ENCODE peak calls at places on chromosomes 4 and X, in five cellular contexts. C is PC-9; S is CD8-positive, alpha-beta memory T cell; D is AG04450; M is H9. A is an unnamed sample. For H3K27me3, the result is how much of the 10 kb centered on the place peaks cover.

GRCh38 chr4:13355036-13355910 is 128.9 kb downstream of the RAB28 start:
- DNase-seq in C (no peak), S (no peak), D (peak), M (no peak), A (no peak)

GRCh38 chr4:109816082-109816442 is 500 bp downstream of the GAR1 start:
- DNase-seq in C (no peak), S (peak), D (no peak), M (no peak), A (no peak)

GRCh38 chrX:47632664-47633063 is 2.9 kb upstream of the CFP start:
- DNase-seq in C (no peak), S (no peak), D (no peak), M (no peak), A (no peak)

GRCh38 chr4:148065069-148065468 is 333.2 kb downstream of the ARHGAP10 start:
- DNase-seq in C (no peak), S (no peak), D (peak), M (no peak), A (no peak)

GRCh38 chr4:129545599-129546278 is 449.8 kb downstream of the C4orf33 start:
- DNase-seq in C (no peak), S (no peak), D (no peak), M (no peak), A (no peak)

GRCh38 chr4:121597346-121597934 is 99.3 kb downstream of the ANXA5 start:
- DNase-seq in C (no peak), S (no peak), D (no peak), M (no peak), A (peak)

GRCh38 chr4:3073158-3074077 is 920 bp downstream of the HTT-AS start:
- DNase-seq in C (no peak), S (no peak), D (no peak), M (peak), A (no peak)

GRCh38 chr4:76306882-76307669 is 543 bp downstream of the STBD1 start:
- DNase-seq in C (no peak), S (no peak), D (no peak), M (peak), A (no peak)

GRCh38 chrX:42943051-42943450 is 165.1 kb upstream of the PPP1R2C start:
- DNase-seq in C (no peak), S (no peak), D (no peak), M (no peak), A (no peak)

DNA sequence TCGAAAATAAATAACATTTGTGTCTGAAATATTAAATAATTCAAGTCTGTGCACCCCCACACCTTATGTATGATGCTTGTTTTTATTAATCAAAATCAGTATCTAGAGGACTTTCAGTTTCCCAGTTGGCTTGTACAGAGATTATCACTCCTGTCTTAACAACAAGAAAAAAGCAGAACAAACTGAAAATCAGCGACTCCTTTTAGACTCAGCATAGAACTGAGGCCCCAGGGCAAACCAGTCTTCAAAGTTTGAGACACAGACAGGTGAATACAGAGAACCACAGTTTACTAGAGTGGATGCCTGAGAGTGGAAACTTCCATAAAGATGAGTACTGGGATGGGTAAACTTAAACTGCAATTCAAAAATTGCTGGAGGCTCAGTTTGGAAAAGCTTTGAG is 142.8 kb upstream of the KLF8 start:
- DNase-seq in C (no peak), S (no peak), D (no peak), M (no peak), A (no peak)
- H3K27me3 ChIP-seq in C (under half), S (under half), D (under half), M (under half), A (under half)

DNA sequence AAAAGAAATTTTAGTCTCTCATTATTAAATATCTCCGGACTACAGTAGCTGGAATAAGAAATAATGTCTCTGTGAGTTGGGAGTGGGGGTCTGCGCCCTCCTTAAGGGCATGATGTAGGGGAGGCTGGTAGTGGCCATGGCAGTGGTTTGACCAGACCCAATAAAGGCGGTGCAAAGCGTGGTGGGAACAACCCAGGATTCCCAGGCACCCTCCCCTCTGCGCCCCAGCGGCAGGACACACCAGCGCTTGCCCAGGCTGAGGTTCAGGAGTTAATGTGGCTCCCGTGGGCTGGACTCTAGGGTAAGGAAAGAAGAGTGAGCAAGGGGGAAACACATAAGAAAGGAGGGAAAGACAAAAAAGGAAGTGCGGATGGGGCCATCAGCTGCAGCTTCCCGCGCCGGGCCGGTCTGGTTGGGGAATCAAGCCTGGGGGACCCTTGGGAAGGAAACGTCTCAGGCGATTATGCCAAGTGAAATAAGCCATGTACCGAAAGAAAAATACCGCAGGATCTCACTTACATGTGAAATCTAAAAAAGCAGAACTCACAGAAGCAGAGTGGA is 157.5 kb upstream of the SMIM31 start:
- DNase-seq in C (no peak), S (no peak), D (no peak), M (no peak), A (no peak)
- H3K27me3 ChIP-seq in C (under half), S (under half), D (under half), M (under half), A (under half)

DNA sequence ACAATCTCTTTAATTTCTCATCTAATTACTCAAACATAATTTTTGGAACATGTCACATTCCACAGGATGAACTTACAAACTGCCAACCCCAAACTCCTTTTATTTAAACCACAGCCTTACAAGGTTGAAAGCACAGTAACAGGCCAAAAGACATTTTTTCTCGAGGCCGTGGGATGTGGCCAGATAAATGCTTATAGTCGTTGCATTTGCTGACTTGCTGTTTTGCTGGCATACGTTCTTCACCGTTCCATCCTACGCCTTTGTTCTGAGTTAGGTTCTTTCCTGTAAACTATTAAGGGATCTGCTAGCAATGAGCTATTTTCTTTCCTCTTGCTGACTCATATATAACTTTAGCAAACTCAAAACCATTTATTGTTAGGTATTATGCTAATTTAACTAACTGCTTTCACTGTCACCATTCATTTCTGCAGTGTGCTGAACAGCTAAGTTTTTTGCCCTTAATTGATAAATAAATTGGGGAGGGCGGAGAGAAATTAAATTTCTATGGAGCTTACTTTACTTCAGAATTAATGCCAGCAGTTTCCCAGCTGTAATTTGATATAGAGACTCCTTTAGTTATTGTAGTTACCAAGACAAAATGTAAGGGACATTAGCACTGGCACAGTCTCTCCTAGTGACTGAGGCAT is 135.1 kb upstream of the PACRGL start:
- DNase-seq in C (no peak), S (no peak), D (peak), M (no peak), A (no peak)
- H3K27me3 ChIP-seq in C (under half), S (under half), D (under half), M (under half), A (under half)

GRCh38 chrX:150692837-150693781 is at the start of gene MTMR1:
- DNase-seq in C (no peak), S (peak), D (no peak), M (no peak), A (no peak)
- H3K27me3 ChIP-seq in C (under half), S (under half), D (under half), M (under half), A (under half)

GRCh38 chr4:2040391-2041233 is 18.5 kb upstream of the NAT8L start:
- DNase-seq in C (no peak), S (no peak), D (no peak), M (peak), A (no peak)
- H3K27me3 ChIP-seq in C (under half), S (under half), D (under half), M (under half), A (under half)

GRCh38 chrX:123153846-123154335 is 30.2 kb upstream of the GRIA3 start:
- DNase-seq in C (no peak), S (no peak), D (no peak), M (no peak), A (no peak)

GRCh38 chrX:123157586-123157985 is 26.5 kb upstream of the GRIA3 start:
- DNase-seq in C (no peak), S (no peak), D (no peak), M (no peak), A (no peak)

GRCh38 chrX:123155327-123155726 is 28.8 kb upstream of the GRIA3 start:
- DNase-seq in C (no peak), S (no peak), D (no peak), M (no peak), A (no peak)

DNA sequence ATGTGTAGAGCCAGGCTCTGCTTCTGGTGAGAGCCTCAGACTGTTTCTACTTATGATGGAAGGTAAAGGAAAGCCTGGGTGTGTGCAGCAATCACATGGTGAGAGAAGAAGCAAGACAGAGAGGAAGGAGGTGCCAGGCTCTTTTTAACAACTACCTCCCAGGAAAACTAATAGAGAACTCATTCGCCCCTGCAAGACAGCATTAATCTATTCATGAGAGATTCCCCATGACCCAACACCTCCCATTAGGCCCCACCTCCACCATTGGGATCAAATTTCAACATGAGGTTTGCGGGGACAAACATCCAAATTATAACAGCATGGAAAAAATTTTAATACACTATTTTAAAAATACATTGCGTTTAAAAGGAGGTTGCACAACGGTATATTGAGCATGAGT is 24.7 kb upstream of the GRIA3 start:
- DNase-seq in C (no peak), S (no peak), D (no peak), M (no peak), A (no peak)
- H3K27me3 ChIP-seq in C (under half), S (under half), D (under half), M (under half), A (under half)

GRCh38 chrX:140508958-140509357 is 4.1 kb upstream of the SOX3 start:
- DNase-seq in C (no peak), S (no peak), D (no peak), M (peak), A (no peak)
- H3K27me3 ChIP-seq in C (under half), S (under half), D (half or more), M (under half), A (half or more)

GRCh38 chrX:49277520-49277799 is 7.9 kb downstream of the PPP1R3F start:
- DNase-seq in C (no peak), S (no peak), D (no peak), M (no peak), A (no peak)
- H3K27me3 ChIP-seq in C (under half), S (under half), D (under half), M (under half), A (under half)

A was measured in kidney epithelial cell.